ENCODE peak calls at places on chromosomes 12 and 14, in eight cellular contexts. S is NAMALWA, D is NCI-H774, X is Panc1, R is astrocyte of the spinal cord, F is left lobe of liver, Q is NCI-H146, W is epithelial cell of prostate. A is an unnamed sample.

GRCh38 chr12:130686511-130686981 is 29.6 kb downstream of the RIMBP2 start:
- DNase-seq in S (no peak), D (peak; percentile 25), X (no peak), R (no peak), F (peak; percentile 48), Q (peak; percentile 35), W (no peak), A (no peak)

GRCh38 chr12:20740972-20741371 is 45.8 kb downstream of the SLCO1C1 start:
- DNase-seq in S (no peak), D (no peak), X (no peak), R (no peak), F (no peak), Q (no peak), W (no peak), A (no peak)

GRCh38 chr12:64618953-64619590 is 8.8 kb downstream of the RASSF3 start:
- DNase-seq in S (peak; percentile 91), D (no peak), X (no peak), R (peak; percentile 15), F (no peak), Q (no peak), W (no peak), A (no peak)

GRCh38 chr12:19739195-19739776 is 300.0 kb downstream of the AEBP2 start:
- DNase-seq in S (peak; percentile 71), D (peak; percentile 33), X (no peak), R (peak; percentile 82), F (no peak), Q (peak; percentile 55), W (no peak), A (peak; percentile 38)

GRCh38 chr12:51368640-51369517 is 22.3 kb downstream of the GALNT6 start:
- DNase-seq in S (peak; percentile 96), D (peak; percentile 52), X (no peak), R (peak; percentile 55), F (peak; percentile 51), Q (peak; percentile 87), W (no peak), A (peak; percentile 95)

GRCh38 chr14:24849471-24849870 is 200.5 kb downstream of the STXBP6 start:
- DNase-seq in S (no peak), D (no peak), X (no peak), R (peak; percentile 70), F (no peak), Q (no peak), W (no peak), A (no peak)

GRCh38 chr14:37018571-37019240 is 153.7 kb downstream of the SLC25A21 start:
- DNase-seq in S (no peak), D (no peak), X (no peak), R (no peak), F (no peak), Q (no peak), W (no peak), A (no peak)

GRCh38 chr14:69181491-69181890 is 9.8 kb upstream of the EXD2 start:
- DNase-seq in S (no peak), D (no peak), X (no peak), R (no peak), F (no peak), Q (no peak), W (no peak), A (no peak)

GRCh38 chr12:29762637-29763300 is 21.0 kb downstream of the TMTC1 start:
- DNase-seq in S (no peak), D (no peak), X (no peak), R (no peak), F (peak; percentile 75), Q (no peak), W (no peak), A (no peak)

GRCh38 chr12:68367903-68368302 is 35.7 kb upstream of the MDM1 start:
- DNase-seq in S (peak; percentile 37), D (no peak), X (no peak), R (no peak), F (no peak), Q (no peak), W (no peak), A (peak; percentile 61)

GRCh38 chr14:55051426-55052258 is at the start of gene MAPK1IP1L:
- DNase-seq in S (peak; percentile 79), D (peak; percentile 73), X (peak; percentile 56), R (peak; percentile 94), F (peak; percentile 94), Q (peak; percentile 89), W (peak; percentile 57), A (peak; percentile 92)

GRCh38 chr12:42588981-42589464 is 523 bp downstream of the PRICKLE1 start:
- DNase-seq in S (no peak), D (no peak), X (no peak), R (peak; percentile 37), F (no peak), Q (peak; percentile 34), W (no peak), A (no peak)

GRCh38 chr12:89817501-89818226 is 109.0 kb upstream of the ATP2B1 start:
- DNase-seq in S (no peak), D (no peak), X (no peak), R (no peak), F (no peak), Q (no peak), W (no peak), A (no peak)

GRCh38 chr12:75479963-75480461 is 543 bp upstream of the GLIPR1 start:
- DNase-seq in S (peak; percentile 16), D (no peak), X (no peak), R (peak; percentile 93), F (no peak), Q (no peak), W (no peak), A (peak; percentile 62)

GRCh38 chr12:13941258-13942249 is 39.8 kb downstream of the GRIN2B start:
- DNase-seq in S (peak; percentile 75), D (no peak), X (peak; percentile 18), R (peak; percentile 22), F (peak; percentile 66), Q (peak; percentile 81), W (peak; percentile 27), A (no peak)

GRCh38 chr12:19474147-19474546 is 34.9 kb downstream of the AEBP2 start:
- DNase-seq in S (no peak), D (no peak), X (no peak), R (peak; percentile 15), F (no peak), Q (no peak), W (no peak), A (no peak)

GRCh38 chr14:95516554-95517209 is at the start of gene SYNE3:
- DNase-seq in S (peak; percentile 52), D (no peak), X (no peak), R (no peak), F (peak; percentile 75), Q (peak; percentile 58), W (no peak), A (no peak)

GRCh38 chr12:126936181-126936851 is 1330.7 kb upstream of the TMEM132C start:
- DNase-seq in S (no peak), D (no peak), X (no peak), R (peak; percentile 3), F (peak; percentile 86), Q (no peak), W (peak; percentile 0), A (no peak)

GRCh38 chr14:23177181-23177580 is 6.3 kb downstream of the SLC7A8 start:
- DNase-seq in S (no peak), D (no peak), X (no peak), R (no peak), F (no peak), Q (no peak), W (peak; percentile 24), A (no peak)

GRCh38 chr12:25041006-25041741 is 92.3 kb upstream of the BCAT1 start:
- DNase-seq in S (no peak), D (no peak), X (no peak), R (peak; percentile 22), F (no peak), Q (no peak), W (no peak), A (no peak)

GRCh38 chr12:16389594-16389993 is 42.1 kb downstream of the MGST1 start:
- DNase-seq in S (no peak), D (no peak), X (no peak), R (peak; percentile 65), F (no peak), Q (no peak), W (peak; percentile 40), A (no peak)

GRCh38 chr14:94746131-94746530 is 23.8 kb downstream of the GSC start:
- DNase-seq in S (no peak), D (no peak), X (no peak), R (no peak), F (no peak), Q (no peak), W (no peak), A (no peak)